ENCODE peak calls at places on chromosome 2, in eight cellular contexts. T is cardiac muscle cell, J is pancreas, A is upper lobe of right lung, U is astrocyte, O is osteocyte, X is A549, F is GM23338. P is an unnamed sample.

GRCh38 chr2:176178807-176179271 is 9.6 kb upstream of the HOXD1 start:
- DNase-seq in T (no peak), J (no peak), A (no peak), U (peak), O (no peak), X (no peak), F (no peak), P (no peak)

GRCh38 chr2:96538487-96539214 is 2.1 kb downstream of the ARID5A start:
- DNase-seq in T (peak), J (no peak), A (peak), U (peak), O (no peak), X (no peak), F (peak), P (no peak)

GRCh38 chr2:226607379-226607778 is 192.2 kb downstream of the IRS1 start:
- DNase-seq in T (no peak), J (no peak), A (no peak), U (peak), O (no peak), X (no peak), F (no peak), P (no peak)

GRCh38 chr2:160224060-160224459 is 24.0 kb upstream of the ITGB6 start:
- DNase-seq in T (no peak), J (no peak), A (no peak), U (peak), O (no peak), X (peak), F (no peak), P (no peak)

GRCh38 chr2:158099716-158100115 is 2.0 kb upstream of the UPP2 start:
- DNase-seq in T (no peak), J (no peak), A (no peak), U (peak), O (no peak), X (no peak), F (no peak), P (no peak)

GRCh38 chr2:36526216-36526615 is 71.8 kb downstream of the FEZ2 start:
- DNase-seq in T (no peak), J (no peak), A (no peak), U (no peak), O (no peak), X (no peak), F (no peak), P (no peak)

GRCh38 chr2:55842009-55842408 is 81.6 kb downstream of the EFEMP1 start:
- DNase-seq in T (no peak), J (no peak), A (no peak), U (peak), O (no peak), X (peak), F (no peak), P (no peak)

GRCh38 chr2:57516740-57517340 is 529.8 kb upstream of the VRK2 start:
- DNase-seq in T (peak), J (no peak), A (no peak), U (peak), O (no peak), X (peak), F (peak), P (peak)

GRCh38 chr2:239762742-239763269 is 262.3 kb downstream of the NDUFA10 start:
- DNase-seq in T (no peak), J (no peak), A (peak), U (no peak), O (no peak), X (no peak), F (no peak), P (no peak)

GRCh38 chr2:134988994-134989605 is 58.1 kb downstream of the MAP3K19 start:
- DNase-seq in T (peak), J (no peak), A (no peak), U (peak), O (no peak), X (peak), F (peak), P (peak)

GRCh38 chr2:72378737-72379346 is 231.2 kb upstream of the CYP26B1 start:
- DNase-seq in T (no peak), J (no peak), A (no peak), U (peak), O (no peak), X (no peak), F (peak), P (no peak)

GRCh38 chr2:202317080-202317859 is 51.7 kb downstream of the NOP58 start:
- DNase-seq in T (no peak), J (peak), A (no peak), U (peak), O (peak), X (no peak), F (peak), P (peak)

GRCh38 chr2:110125292-110125691 is 9.7 kb upstream of the MALL start:
- DNase-seq in T (no peak), J (no peak), A (no peak), U (peak), O (no peak), X (no peak), F (no peak), P (no peak)

GRCh38 chr2:190205643-190206042 is 114.0 kb downstream of the HIBCH start:
- DNase-seq in T (no peak), J (no peak), A (no peak), U (peak), O (no peak), X (no peak), F (no peak), P (no peak)

GRCh38 chr2:45851576-45852304 is 200.3 kb downstream of the PRKCE start:
- DNase-seq in T (no peak), J (no peak), A (no peak), U (peak), O (no peak), X (peak), F (no peak), P (no peak)

GRCh38 chr2:217185265-217185995 is 325.6 kb upstream of the TNP1 start:
- DNase-seq in T (no peak), J (no peak), A (no peak), U (peak), O (no peak), X (no peak), F (no peak), P (no peak)

GRCh38 chr2:95043300-95043786 is 17.8 kb downstream of the MAL start:
- DNase-seq in T (peak), J (peak), A (peak), U (peak), O (peak), X (no peak), F (no peak), P (peak)

GRCh38 chr2:95274291-95275150 is at the start of gene PROM2:
- DNase-seq in T (no peak), J (peak), A (peak), U (no peak), O (peak), X (no peak), F (peak), P (no peak)

GRCh38 chr2:239057533-239057932 is 209.6 kb downstream of the TWIST2 start:
- DNase-seq in T (no peak), J (no peak), A (no peak), U (peak), O (no peak), X (no peak), F (no peak), P (no peak)

GRCh38 chr2:174681099-174681982 is 82.9 kb downstream of the CHRNA1 start:
- DNase-seq in T (peak), J (no peak), A (no peak), U (no peak), O (no peak), X (peak), F (peak), P (no peak)

GRCh38 chr2:216504376-216504762 is 5.7 kb downstream of the RPL37A start:
- DNase-seq in T (no peak), J (no peak), A (no peak), U (no peak), O (no peak), X (no peak), F (no peak), P (no peak)

GRCh38 chr2:53582556-53582955 is 185.0 kb upstream of the CHAC2 start:
- DNase-seq in T (peak), J (no peak), A (no peak), U (no peak), O (no peak), X (no peak), F (no peak), P (no peak)

GRCh38 chr2:88656690-88657089 is 29.4 kb upstream of the EIF2AK3 start:
- DNase-seq in T (no peak), J (no peak), A (no peak), U (peak), O (no peak), X (no peak), F (no peak), P (no peak)

GRCh38 chr2:136356111-136357033 is 238.4 kb upstream of the CXCR4 start:
- DNase-seq in T (no peak), J (no peak), A (no peak), U (no peak), O (no peak), X (no peak), F (no peak), P (no peak)

GRCh38 chr2:189683348-189683747 is 8.9 kb downstream of the ANKAR start:
- DNase-seq in T (no peak), J (no peak), A (no peak), U (no peak), O (no peak), X (no peak), F (no peak), P (no peak)

GRCh38 chr2:46967990-46968647 is 52.5 kb upstream of the MCFD2 start:
- DNase-seq in T (no peak), J (peak), A (peak), U (peak), O (peak), X (peak), F (no peak), P (peak)

GRCh38 chr2:128686881-128687550 is 368.3 kb upstream of the HS6ST1 start:
- DNase-seq in T (no peak), J (no peak), A (no peak), U (no peak), O (peak), X (no peak), F (no peak), P (no peak)

GRCh38 chr2:238103465-238104070 is 3.4 kb downstream of the ESPNL start:
- DNase-seq in T (no peak), J (no peak), A (peak), U (no peak), O (peak), X (no peak), F (no peak), P (no peak)

GRCh38 chr2:44684559-44684958 is 256.9 kb upstream of the SIX3 start:
- DNase-seq in T (no peak), J (no peak), A (no peak), U (no peak), O (no peak), X (no peak), F (no peak), P (no peak)

GRCh38 chr2:154195644-154196221 is 324.0 kb downstream of the GALNT13 start:
- DNase-seq in T (no peak), J (no peak), A (no peak), U (no peak), O (no peak), X (peak), F (peak), P (no peak)

GRCh38 chr2:45802739-45803138 is 151.3 kb downstream of the PRKCE start:
- DNase-seq in T (no peak), J (no peak), A (no peak), U (no peak), O (no peak), X (no peak), F (no peak), P (no peak)

GRCh38 chr2:203498161-203498560 is 36.9 kb downstream of the RAPH1 start:
- DNase-seq in T (no peak), J (no peak), A (no peak), U (peak), O (no peak), X (peak), F (no peak), P (no peak)

GRCh38 chr2:18924905-18925691 is 335.7 kb upstream of the NT5C1B start:
- DNase-seq in T (no peak), J (no peak), A (no peak), U (peak), O (no peak), X (no peak), F (no peak), P (peak)

GRCh38 chr2:204468689-204469429 is 76.4 kb upstream of the PARD3B start:
- DNase-seq in T (no peak), J (no peak), A (no peak), U (peak), O (no peak), X (no peak), F (no peak), P (peak)

GRCh38 chr2:106025796-106026195 is 168.3 kb downstream of the UXS1 start:
- DNase-seq in T (no peak), J (no peak), A (no peak), U (no peak), O (peak), X (no peak), F (no peak), P (no peak)

GRCh38 chr2:8098476-8098875 is 583.4 kb upstream of the ID2 start:
- DNase-seq in T (no peak), J (no peak), A (no peak), U (no peak), O (no peak), X (no peak), F (no peak), P (no peak)

GRCh38 chr2:10864888-10865551 is 46.7 kb upstream of the KCNF1 start:
- DNase-seq in T (no peak), J (no peak), A (no peak), U (no peak), O (no peak), X (no peak), F (no peak), P (no peak)
- TF ChIP-seq CTCF in T (no peak), J (no peak), A (peak), U (peak), O (no peak), X (no peak), F (no peak), P (no peak)

GRCh38 chr2:10914272-10914693 is 2.5 kb downstream of the KCNF1 start:
- DNase-seq in T (no peak), J (no peak), A (peak), U (no peak), O (no peak), X (peak), F (peak), P (no peak)
- TF ChIP-seq CTCF in T (peak), J (no peak), A (no peak), U (peak), O (peak), X (peak), F (peak), P (peak)

DNA sequence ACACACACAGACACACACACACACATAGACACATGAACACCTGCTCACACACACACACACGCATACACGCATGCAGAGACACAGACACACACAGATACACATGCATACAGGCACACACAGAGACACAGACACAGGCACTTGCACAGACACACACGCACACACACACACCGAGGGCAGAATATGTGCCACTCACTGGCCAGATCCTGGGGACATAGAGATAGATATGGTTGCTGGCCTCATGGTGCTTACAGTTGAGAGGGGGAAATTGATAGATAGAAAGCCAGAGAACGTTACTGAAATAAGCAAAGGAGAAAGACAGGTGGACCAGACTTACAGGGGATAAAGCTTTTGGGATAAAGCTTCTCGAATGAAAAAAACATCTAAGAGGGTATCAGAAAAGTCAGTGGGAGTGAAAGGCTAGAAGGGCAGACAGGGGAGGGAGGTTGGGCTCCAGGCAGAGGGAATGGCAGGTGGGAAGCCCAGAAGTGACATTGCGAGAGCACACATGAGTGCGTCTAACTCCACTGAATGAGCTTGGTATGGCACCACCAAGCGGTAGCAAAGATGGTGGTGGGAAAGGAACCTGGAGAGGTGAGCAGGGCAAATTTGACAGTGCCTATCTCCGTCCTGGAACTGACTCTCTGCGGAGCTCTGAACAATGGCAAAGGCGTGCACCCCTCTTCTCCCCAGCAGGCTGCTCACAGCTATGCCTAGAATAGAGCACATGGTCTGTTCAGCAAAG is 390.1 kb upstream of the TRIB2 start:
- DNase-seq in T (peak), J (no peak), A (no peak), U (no peak), O (no peak), X (no peak), F (peak), P (no peak)
- TF ChIP-seq CTCF in T (no peak), J (peak), A (peak), U (no peak), O (no peak), X (no peak), F (peak), P (no peak)

GRCh38 chr2:132676999-132677398 is 7.0 kb upstream of the LYPD1 start:
- DNase-seq in T (no peak), J (no peak), A (no peak), U (no peak), O (no peak), X (no peak), F (no peak), P (no peak)
- TF ChIP-seq CTCF in T (no peak), J (no peak), A (no peak), U (peak), O (no peak), X (peak), F (no peak), P (no peak)

GRCh38 chr2:185215497-185215896 is 523.1 kb upstream of the FSIP2 start:
- DNase-seq in T (no peak), J (no peak), A (no peak), U (no peak), O (no peak), X (no peak), F (peak), P (no peak)
- TF ChIP-seq CTCF in T (no peak), J (no peak), A (no peak), U (no peak), O (no peak), X (no peak), F (peak), P (no peak)

DNA sequence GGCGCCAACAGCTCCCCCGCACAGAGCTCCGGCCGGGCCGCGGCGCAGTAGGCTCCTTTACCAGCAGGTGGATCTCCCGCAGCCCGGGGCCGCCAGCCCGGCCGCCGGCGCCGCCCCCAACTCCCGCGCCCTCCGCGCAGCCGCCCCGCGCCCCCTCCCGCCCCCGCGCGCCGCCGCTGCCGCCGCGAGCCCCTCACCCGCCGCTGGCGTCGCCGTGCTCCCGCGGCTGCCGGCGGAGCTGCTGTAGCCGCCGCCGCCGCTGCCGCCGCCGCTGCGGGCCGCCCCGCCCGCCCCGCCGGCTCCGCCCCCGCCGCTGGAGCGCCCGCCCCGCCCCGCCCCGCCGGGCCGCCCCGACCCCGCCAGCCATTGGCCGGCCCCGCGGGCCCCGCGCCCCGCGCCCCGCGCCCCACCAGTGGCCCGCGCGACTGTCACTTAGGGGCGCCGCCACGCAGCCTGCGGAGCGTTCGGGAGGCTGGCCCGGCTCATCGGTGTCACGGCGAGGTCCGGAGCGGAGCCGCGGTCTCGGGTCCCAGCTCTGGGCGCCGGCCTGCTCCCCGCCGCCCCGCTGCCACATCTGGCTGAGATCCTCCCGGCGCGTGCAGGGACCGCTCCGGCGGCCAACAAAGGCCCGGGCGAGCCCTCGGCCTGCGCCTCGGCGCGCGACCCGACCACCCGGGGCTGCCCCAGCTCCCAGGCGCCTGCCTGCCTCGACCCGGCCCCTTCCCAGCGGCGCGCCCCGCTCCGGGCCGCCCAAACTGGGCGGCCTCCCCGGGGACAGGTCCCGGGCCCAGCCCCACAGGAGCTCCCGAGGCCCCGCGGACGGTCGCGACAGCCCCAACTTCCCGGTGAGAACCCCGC is at the start of gene MGAT4A:
- DNase-seq in T (peak), J (peak), A (peak), U (no peak), O (no peak), X (peak), F (peak), P (no peak)
- TF ChIP-seq CTCF in T (no peak), J (no peak), A (no peak), U (no peak), O (no peak), X (no peak), F (no peak), P (peak)

GRCh38 chr2:145036421-145036901 is 516.5 kb upstream of the ZEB2 start:
- DNase-seq in T (no peak), J (no peak), A (no peak), U (peak), O (no peak), X (no peak), F (no peak), P (peak)

GRCh38 chr2:145034511-145034910 is 514.6 kb upstream of the ZEB2 start:
- DNase-seq in T (no peak), J (no peak), A (no peak), U (no peak), O (no peak), X (no peak), F (no peak), P (no peak)

GRCh38 chr2:145029885-145030284 is 510.0 kb upstream of the ZEB2 start:
- DNase-seq in T (peak), J (no peak), A (no peak), U (no peak), O (no peak), X (no peak), F (no peak), P (no peak)

GRCh38 chr2:145032791-145033190 is 512.9 kb upstream of the ZEB2 start:
- DNase-seq in T (no peak), J (no peak), A (no peak), U (peak), O (no peak), X (no peak), F (peak), P (no peak)

GRCh38 chr2:145033438-145033837 is 513.5 kb upstream of the ZEB2 start:
- DNase-seq in T (no peak), J (no peak), A (no peak), U (no peak), O (no peak), X (no peak), F (no peak), P (no peak)
- TF ChIP-seq CTCF in T (no peak), J (no peak), A (no peak), U (no peak), O (no peak), X (no peak), F (no peak), P (no peak)